ENCODE peak calls at places on chromosome 1, in four cellular contexts. O, W, N and V are unnamed samples.

GRCh38 chr1:9849691-9850441 is 26.1 kb upstream of the CLSTN1 start:
- DNase-seq in O (no peak), W (no peak), N (no peak), V (no peak)

GRCh38 chr1:85581138-85581801 is 709 bp downstream of the CCN1 start:
- DNase-seq in O (no peak), W (no peak), N (peak; percentile 71), V (no peak)

GRCh38 chr1:163047951-163048659 is 21.1 kb upstream of the RGS4 start:
- DNase-seq in O (no peak), W (no peak), N (no peak), V (no peak)

GRCh38 chr1:114379358-114379757 is 131.6 kb downstream of the TRIM33 start:
- DNase-seq in O (no peak), W (no peak), N (no peak), V (no peak)

GRCh38 chr1:227794813-227795183 is 20.7 kb upstream of the PRSS38 start:
- DNase-seq in O (no peak), W (no peak), N (no peak), V (peak; percentile 85)

GRCh38 chr1:12019858-12020509 is 686 bp downstream of the MIIP start:
- DNase-seq in O (no peak), W (no peak), N (peak; percentile 40), V (no peak)

GRCh38 chr1:53370369-53370961 is 42.6 kb upstream of the LRP8 start:
- DNase-seq in O (no peak), W (no peak), N (no peak), V (peak; percentile 75)

GRCh38 chr1:53506355-53507050 is 47.3 kb downstream of the DMRTB1 start:
- DNase-seq in O (no peak), W (no peak), N (no peak), V (no peak)

GRCh38 chr1:54976747-54977146 is 3.7 kb upstream of the TMEM61 start:
- DNase-seq in O (no peak), W (no peak), N (no peak), V (no peak)

GRCh38 chr1:41671116-41671755 is 186.8 kb upstream of the EDN2 start:
- DNase-seq in O (no peak), W (no peak), N (no peak), V (no peak)

GRCh38 chr1:47223921-47224675 is 7.9 kb downstream of the TAL1 start:
- DNase-seq in O (no peak), W (no peak), N (no peak), V (no peak)

GRCh38 chr1:74697832-74698231 is 24.2 kb upstream of the ERICH3 start:
- DNase-seq in O (no peak), W (no peak), N (no peak), V (no peak)

GRCh38 chr1:175419684-175420490 is 227.3 kb upstream of the KIAA0040 start:
- DNase-seq in O (no peak), W (no peak), N (no peak), V (no peak)

GRCh38 chr1:156945881-156946661 is 25.6 kb downstream of the LRRC71 start:
- DNase-seq in O (no peak), W (no peak), N (no peak), V (no peak)

GRCh38 chr1:15603050-15603965 is 13.9 kb upstream of the DDI2 start:
- DNase-seq in O (peak; percentile 96), W (peak; percentile 95), N (peak; percentile 97), V (peak; percentile 98)

GRCh38 chr1:1084372-1085170 is 10.5 kb upstream of the RNF223 start:
- DNase-seq in O (no peak), W (no peak), N (no peak), V (no peak)

GRCh38 chr1:180208264-180208663 is 21.8 kb upstream of the LHX4 start:
- DNase-seq in O (no peak), W (no peak), N (no peak), V (no peak)

GRCh38 chr1:47230692-47231313 is 1.2 kb downstream of the TAL1 start:
- DNase-seq in O (no peak), W (no peak), N (no peak), V (no peak)

GRCh38 chr1:216927111-216927510 is 203.9 kb upstream of the ESRRG start:
- DNase-seq in O (no peak), W (no peak), N (no peak), V (no peak)

GRCh38 chr1:71587961-71588360 is 507.1 kb upstream of the ZRANB2 start:
- DNase-seq in O (no peak), W (no peak), N (no peak), V (no peak)

GRCh38 chr1:181021155-181021554 is 1.5 kb downstream of the STX6 start:
- DNase-seq in O (no peak), W (no peak), N (no peak), V (no peak)

GRCh38 chr1:179809506-179810366 is 66.6 kb downstream of the FAM163A start:
- DNase-seq in O (peak; percentile 76), W (peak; percentile 81), N (peak; percentile 45), V (no peak)

GRCh38 chr1:12276225-12276624 is 46.4 kb downstream of the VPS13D start:
- DNase-seq in O (peak; percentile 34), W (no peak), N (no peak), V (no peak)

GRCh38 chr1:154726443-154726842 is 118.5 kb upstream of the ADAR start:
- DNase-seq in O (no peak), W (no peak), N (no peak), V (no peak)

GRCh38 chr1:205074513-205074912 is 9.7 kb downstream of the TMEM81 start:
- DNase-seq in O (no peak), W (no peak), N (no peak), V (peak; percentile 84)

GRCh38 chr1:205074084-205074483 is 10.2 kb downstream of the TMEM81 start:
- DNase-seq in O (no peak), W (no peak), N (no peak), V (no peak)

GRCh38 chr1:205077158-205077933 is 6.9 kb downstream of the TMEM81 start:
- DNase-seq in O (no peak), W (no peak), N (no peak), V (no peak)

GRCh38 chr1:205076245-205076761 is 8.0 kb downstream of the TMEM81 start:
- DNase-seq in O (no peak), W (no peak), N (no peak), V (no peak)

DNA sequence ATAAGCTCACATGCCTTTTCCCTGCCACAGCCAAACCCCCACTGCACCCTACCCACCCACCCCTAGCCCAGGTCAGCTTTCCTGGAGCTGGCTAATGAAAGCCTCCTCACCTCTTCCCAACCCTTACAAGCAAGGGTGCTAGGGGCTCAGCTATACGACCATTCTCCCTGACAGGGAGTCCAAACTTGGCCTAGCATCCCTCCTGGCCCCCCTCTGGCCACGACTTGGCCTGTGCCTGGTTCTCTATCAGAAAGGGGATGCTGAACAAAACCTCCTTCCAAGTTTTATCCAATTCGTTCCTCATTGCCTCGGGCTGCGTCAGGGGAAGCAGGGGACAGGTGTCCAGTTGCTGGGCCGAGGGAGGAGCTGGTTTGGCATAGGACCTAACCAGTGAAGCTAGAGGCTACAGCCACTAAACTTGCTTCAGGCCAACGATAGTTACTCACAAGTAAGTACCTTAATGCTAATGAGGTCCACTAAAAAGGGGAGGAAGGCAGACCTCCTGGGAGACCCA is 8.6 kb downstream of the TMEM81 start:
- DNase-seq in O (no peak), W (no peak), N (no peak), V (no peak)
- TF ChIP-seq CTCF in O (no peak), W (no peak), N (no peak), V (no peak)

GRCh38 chr1:119882172-119883029 is 13.9 kb downstream of the ADAM30 start:
- DNase-seq in O (no peak), W (no peak), N (no peak), V (peak; percentile 77)
- H3K4me3 ChIP-seq in O (no peak overlapping the region), W (no peak overlapping the region), N (no peak overlapping the region), V (no peak overlapping the region)

GRCh38 chr1:183548136-183548535 is 42.1 kb downstream of the NCF2 start:
- DNase-seq in O (no peak), W (no peak), N (no peak), V (no peak)
- H3K36me3 ChIP-seq in O (peaks cover 42% of the 10 kb centered on the region), W (peaks cover 70% of the 10 kb centered on the region), N (peaks cover 35% of the 10 kb centered on the region), V (peaks cover 76% of the 10 kb centered on the region)

DNA sequence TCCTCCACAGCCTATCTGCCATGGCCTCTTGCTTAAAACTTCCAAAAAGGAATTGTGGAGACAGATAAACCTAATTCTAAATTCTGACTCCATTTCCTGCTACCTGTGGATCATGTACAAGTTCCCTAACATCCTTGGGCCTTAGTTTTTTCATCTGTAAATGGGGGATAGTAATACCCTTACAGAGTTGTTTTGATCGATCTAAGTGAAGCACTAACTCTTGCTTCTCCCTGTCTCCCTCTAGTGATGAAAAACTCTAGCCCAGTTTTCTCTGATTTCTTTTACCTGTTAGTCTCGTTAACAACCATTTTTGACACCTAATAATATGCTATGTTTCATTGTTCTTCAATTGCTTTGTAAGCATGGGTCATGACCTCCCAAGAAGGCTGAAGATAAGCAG is 65.9 kb downstream of the TM2D1 start:
- DNase-seq in O (no peak), W (no peak), N (no peak), V (no peak)
- TF ChIP-seq CTCF in O (peak; percentile 17), W (no peak), N (no peak), V (no peak)

DNA sequence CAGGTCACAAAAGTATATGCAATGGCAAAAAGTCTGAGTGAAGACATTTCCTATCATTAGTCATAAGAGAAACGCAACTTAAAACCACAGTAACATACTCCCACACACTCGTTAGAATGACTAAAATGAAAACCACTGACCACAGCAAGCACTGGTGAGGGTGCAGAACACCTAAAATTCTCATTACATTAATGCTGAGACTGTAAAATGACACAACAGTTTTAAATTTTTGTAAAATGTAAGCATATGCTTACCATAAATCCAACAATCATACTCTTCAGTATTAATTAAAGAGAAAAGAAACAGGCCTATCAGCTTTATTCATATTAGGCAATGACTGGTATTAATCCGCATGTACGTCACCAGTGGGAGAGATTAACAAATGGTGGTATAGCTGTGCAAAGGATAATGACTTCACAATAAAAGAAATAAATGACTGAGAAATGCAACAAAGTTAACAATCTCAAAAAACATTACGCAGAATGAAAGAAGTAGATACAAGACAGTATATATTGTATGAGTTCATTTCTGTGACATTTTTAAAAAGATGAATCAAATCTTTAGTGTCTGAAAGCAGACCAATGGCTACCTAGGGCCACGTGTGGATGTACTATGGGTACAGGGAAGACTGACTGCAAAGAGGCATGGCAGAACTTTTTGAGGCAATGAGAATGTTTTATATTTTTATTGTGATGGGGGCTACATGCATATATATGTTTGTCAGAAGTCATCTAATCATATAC is 253.4 kb downstream of the AKT3 start:
- DNase-seq in O (peak; percentile 80), W (peak; percentile 33), N (no peak), V (no peak)
- H3K4me3 ChIP-seq in O (no peak overlapping the region), W (no peak overlapping the region), N (no peak overlapping the region), V (no peak overlapping the region)

GRCh38 chr1:193249187-193249586 is 62.8 kb upstream of the B3GALT2 start:
- DNase-seq in O (no peak), W (no peak), N (no peak), V (no peak)
- H3K36me3 ChIP-seq in O (peaks cover 8% of the 10 kb centered on the region), W (peaks cover 16% of the 10 kb centered on the region), N (peaks cover 17% of the 10 kb centered on the region), V (peaks cover 17% of the 10 kb centered on the region)

DNA sequence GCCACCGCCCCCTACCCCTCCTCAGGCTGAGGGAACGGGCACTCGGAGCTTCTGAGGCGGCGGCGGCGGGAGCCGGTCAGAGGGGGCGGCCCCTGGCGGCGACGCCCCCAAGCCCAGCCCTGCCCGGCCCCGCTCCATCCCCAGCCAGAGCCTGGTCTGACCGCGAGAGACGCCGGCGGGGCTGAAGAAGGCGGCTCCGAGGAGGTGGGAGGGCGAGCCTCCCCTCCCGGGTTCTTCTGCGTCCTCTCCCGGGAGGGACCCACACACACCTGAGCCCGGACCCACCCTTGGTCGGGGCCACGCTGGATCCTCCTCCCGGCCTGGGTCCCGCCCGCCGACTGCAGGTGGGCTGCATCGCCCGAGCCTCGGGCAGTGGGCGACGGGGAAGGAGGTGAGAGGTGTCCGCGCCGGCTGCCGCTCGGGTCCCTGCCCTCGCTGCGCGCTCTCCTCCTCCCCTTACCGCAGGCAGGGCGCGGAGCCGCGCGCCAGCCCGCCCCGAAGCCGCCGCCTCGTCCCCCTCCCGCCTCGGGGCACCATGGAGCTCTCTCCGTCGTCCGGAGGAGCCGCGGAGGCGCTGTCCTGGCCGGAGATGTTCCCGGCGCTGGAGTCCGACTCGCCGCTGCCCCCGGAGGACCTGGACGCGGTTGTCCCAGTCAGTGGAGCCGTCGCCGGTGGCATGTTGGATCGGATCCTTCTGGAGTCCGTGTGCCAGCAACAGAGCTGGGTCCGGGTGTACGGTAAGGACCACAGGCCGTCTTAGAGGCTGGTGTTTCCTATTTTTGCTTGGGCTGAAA is at the start of gene RASAL2:
- DNase-seq in O (peak; percentile 43), W (no peak), N (peak; percentile 56), V (no peak)
- TF ChIP-seq CTCF in O (peak; percentile 52), W (no peak), N (no peak), V (no peak)